ENCODE peak calls at places on chromosomes 13 and 19, in seven cellular contexts. One of them, this sample, is unnamed.

GRCh38 chr13:48230541-48230940 is 2.5 kb upstream of the ITM2B start:
- DNase-seq in psoas muscle: no peak
- DNase-seq in tibial nerve: no peak
- DNase-seq in CD4-positive, alpha-beta T cell: no peak
- DNase-seq in dorsolateral prefrontal cortex: no peak
- DNase-seq in endothelial cell of umbilical vein: no peak
- DNase-seq in mammary epithelial cell: no peak
- DNase-seq in this sample: no peak

GRCh38 chr13:34011552-34012085 is 193.7 kb downstream of the RFC3 start:
- DNase-seq in psoas muscle: no peak
- DNase-seq in tibial nerve: no peak
- DNase-seq in CD4-positive, alpha-beta T cell: no peak
- DNase-seq in dorsolateral prefrontal cortex: no peak
- DNase-seq in endothelial cell of umbilical vein: no peak
- DNase-seq in mammary epithelial cell: no peak
- DNase-seq in this sample: no peak

GRCh38 chr13:32790731-32791130 is 204.5 kb downstream of the PDS5B start:
- DNase-seq in psoas muscle: no peak
- DNase-seq in tibial nerve: no peak
- DNase-seq in CD4-positive, alpha-beta T cell: no peak
- DNase-seq in dorsolateral prefrontal cortex: no peak
- DNase-seq in endothelial cell of umbilical vein: no peak
- DNase-seq in mammary epithelial cell: no peak
- DNase-seq in this sample: no peak

GRCh38 chr13:114069376-114070097 is 62.9 kb downstream of the RASA3 start:
- DNase-seq in psoas muscle: no peak
- DNase-seq in tibial nerve: no peak
- DNase-seq in CD4-positive, alpha-beta T cell: no peak
- DNase-seq in dorsolateral prefrontal cortex: peak
- DNase-seq in endothelial cell of umbilical vein: no peak
- DNase-seq in mammary epithelial cell: no peak
- DNase-seq in this sample: no peak

GRCh38 chr13:109730832-109731335 is 55.5 kb downstream of the IRS2 start:
- DNase-seq in psoas muscle: no peak
- DNase-seq in tibial nerve: no peak
- DNase-seq in CD4-positive, alpha-beta T cell: no peak
- DNase-seq in dorsolateral prefrontal cortex: no peak
- DNase-seq in endothelial cell of umbilical vein: no peak
- DNase-seq in mammary epithelial cell: no peak
- DNase-seq in this sample: no peak

GRCh38 chr13:74136089-74136658 is 2.0 kb upstream of the KLF12 start:
- DNase-seq in psoas muscle: peak
- DNase-seq in tibial nerve: peak
- DNase-seq in CD4-positive, alpha-beta T cell: peak
- DNase-seq in dorsolateral prefrontal cortex: peak
- DNase-seq in endothelial cell of umbilical vein: peak
- DNase-seq in mammary epithelial cell: peak
- DNase-seq in this sample: peak

GRCh38 chr13:43787998-43788397 is 1.2 kb upstream of the ENOX1 start:
- DNase-seq in psoas muscle: no peak
- DNase-seq in tibial nerve: peak
- DNase-seq in CD4-positive, alpha-beta T cell: no peak
- DNase-seq in dorsolateral prefrontal cortex: no peak
- DNase-seq in endothelial cell of umbilical vein: peak
- DNase-seq in mammary epithelial cell: no peak
- DNase-seq in this sample: no peak

GRCh38 chr13:48505597-48506091 is 27.2 kb downstream of the RCBTB2 start:
- DNase-seq in psoas muscle: no peak
- DNase-seq in tibial nerve: peak
- DNase-seq in CD4-positive, alpha-beta T cell: peak
- DNase-seq in dorsolateral prefrontal cortex: no peak
- DNase-seq in endothelial cell of umbilical vein: no peak
- DNase-seq in mammary epithelial cell: peak
- DNase-seq in this sample: no peak

GRCh38 chr19:374183-374885 is 29.7 kb upstream of the MIER2 start:
- DNase-seq in psoas muscle: no peak
- DNase-seq in tibial nerve: no peak
- DNase-seq in CD4-positive, alpha-beta T cell: no peak
- DNase-seq in dorsolateral prefrontal cortex: no peak
- DNase-seq in endothelial cell of umbilical vein: no peak
- DNase-seq in mammary epithelial cell: peak
- DNase-seq in this sample: peak

GRCh38 chr13:51922771-51923480 is 61.2 kb downstream of the CCDC70 start:
- DNase-seq in psoas muscle: no peak
- DNase-seq in tibial nerve: no peak
- DNase-seq in CD4-positive, alpha-beta T cell: no peak
- DNase-seq in dorsolateral prefrontal cortex: no peak
- DNase-seq in endothelial cell of umbilical vein: no peak
- DNase-seq in mammary epithelial cell: no peak
- DNase-seq in this sample: no peak

DNA sequence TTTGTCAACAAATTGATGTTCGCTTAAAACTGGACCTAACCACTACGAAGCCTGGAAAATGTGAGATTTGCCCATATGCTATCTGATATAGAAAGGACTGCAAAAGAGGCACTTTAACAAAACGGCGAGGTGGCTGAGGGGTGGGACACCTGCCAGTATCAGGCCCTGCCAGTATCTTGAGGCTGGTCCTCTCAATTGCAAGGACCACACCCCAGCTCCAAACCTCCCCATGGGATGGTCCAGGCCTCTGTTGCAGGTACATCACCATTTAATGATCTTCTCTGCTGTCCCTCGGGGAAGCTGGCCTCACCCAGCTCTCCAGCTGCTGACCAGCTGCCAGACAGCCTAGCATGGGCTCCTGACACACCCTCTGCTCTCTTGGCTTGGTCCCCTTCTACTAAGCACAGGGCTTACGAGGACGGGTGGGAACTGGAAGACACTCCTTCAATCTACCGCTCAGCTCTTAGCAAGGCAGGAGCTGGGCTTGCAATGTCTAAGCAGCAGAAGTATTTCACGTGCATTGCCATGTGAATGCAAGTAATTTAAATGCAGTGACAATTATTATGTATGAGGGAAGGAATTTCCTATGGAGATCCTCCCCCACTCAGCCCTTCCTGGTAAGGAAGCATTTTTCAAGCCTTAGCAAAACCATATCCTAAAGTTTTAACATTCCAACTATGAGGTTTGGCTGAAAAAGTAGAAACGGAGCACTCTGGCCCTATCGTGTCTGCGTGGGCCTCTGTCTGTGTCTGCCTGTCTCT is 63.9 kb downstream of the LATS2 start:
- DNase-seq in psoas muscle: peak
- DNase-seq in tibial nerve: no peak
- DNase-seq in CD4-positive, alpha-beta T cell: no peak
- DNase-seq in dorsolateral prefrontal cortex: no peak
- DNase-seq in endothelial cell of umbilical vein: peak
- DNase-seq in mammary epithelial cell: peak
- DNase-seq in this sample: no peak
- H3K27ac ChIP-seq in psoas muscle: peak
- H3K27ac ChIP-seq in tibial nerve: peak
- H3K27ac ChIP-seq in CD4-positive, alpha-beta T cell: no peak
- H3K27ac ChIP-seq in dorsolateral prefrontal cortex: no peak
- H3K27ac ChIP-seq in endothelial cell of umbilical vein: peak
- H3K27ac ChIP-seq in mammary epithelial cell: peak
- H3K27ac ChIP-seq in this sample: peak

DNA sequence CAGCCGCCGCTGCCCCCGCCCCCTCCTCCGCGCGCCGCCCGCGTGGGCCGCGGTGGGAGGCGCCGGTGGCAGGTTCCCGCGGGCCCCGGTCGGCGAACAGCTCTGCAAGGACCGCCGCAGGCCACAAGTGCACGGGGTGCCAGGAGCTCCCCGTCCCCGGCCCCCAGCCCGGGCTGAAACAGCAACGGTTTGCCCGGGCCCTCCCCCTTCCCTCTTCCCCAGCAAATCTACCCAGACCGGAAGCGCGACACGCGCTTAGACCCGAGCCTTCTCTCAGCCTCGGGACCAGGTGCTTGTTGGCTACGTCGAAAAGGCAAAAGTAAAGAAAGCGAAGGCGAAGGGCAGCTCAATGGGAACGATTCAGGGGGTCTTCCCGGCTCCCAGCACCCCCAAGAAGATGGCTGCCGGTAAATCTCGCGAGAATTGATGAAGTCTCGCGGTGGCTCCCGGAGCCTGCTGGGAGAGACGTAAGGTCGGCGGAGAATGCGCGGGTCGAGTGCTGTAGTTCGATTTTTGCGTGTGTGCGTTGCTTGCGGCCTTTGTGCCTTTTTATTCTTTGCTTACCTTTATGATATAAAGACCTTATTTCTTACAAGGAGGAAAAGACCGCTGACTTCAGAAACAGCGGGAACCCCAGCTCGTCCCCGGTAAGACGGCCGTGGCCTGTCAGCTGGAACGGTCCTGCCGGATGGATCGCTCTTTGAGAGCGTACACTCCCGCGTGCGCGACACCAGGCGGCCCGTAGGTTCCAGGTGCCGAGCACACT is at the start of gene RBM26:
- DNase-seq in psoas muscle: peak
- DNase-seq in tibial nerve: peak
- DNase-seq in CD4-positive, alpha-beta T cell: peak
- DNase-seq in dorsolateral prefrontal cortex: peak
- DNase-seq in endothelial cell of umbilical vein: peak
- DNase-seq in mammary epithelial cell: peak
- DNase-seq in this sample: peak
- TF ChIP-seq CTCF in psoas muscle: peak
- TF ChIP-seq CTCF in tibial nerve: peak
- TF ChIP-seq CTCF in CD4-positive, alpha-beta T cell: no peak
- TF ChIP-seq CTCF in dorsolateral prefrontal cortex: no peak
- TF ChIP-seq CTCF in endothelial cell of umbilical vein: no peak
- TF ChIP-seq CTCF in mammary epithelial cell: peak
- TF ChIP-seq CTCF in this sample: no peak

DNA sequence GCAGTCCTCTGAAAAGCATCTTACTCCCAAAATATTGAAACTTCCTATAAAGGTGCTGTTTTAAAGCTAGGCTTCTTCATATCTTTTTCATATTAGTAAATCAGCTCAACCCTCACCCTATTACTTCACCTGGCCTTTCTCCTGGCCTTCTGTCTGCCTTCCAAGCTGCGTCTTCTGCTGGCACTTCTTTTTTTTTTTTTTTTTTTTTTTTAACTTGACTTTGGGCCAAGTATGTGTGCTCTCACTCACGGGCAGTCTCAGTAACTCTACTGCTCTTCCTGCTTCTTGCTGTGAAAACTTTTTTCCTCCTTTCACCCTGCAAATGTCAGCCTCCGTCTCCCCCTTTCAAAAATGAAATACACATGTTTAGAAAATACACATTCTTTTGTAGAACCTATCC is 41.2 kb upstream of the KCTD4 start:
- DNase-seq in psoas muscle: no peak
- DNase-seq in tibial nerve: no peak
- DNase-seq in CD4-positive, alpha-beta T cell: no peak
- DNase-seq in dorsolateral prefrontal cortex: no peak
- DNase-seq in endothelial cell of umbilical vein: peak
- DNase-seq in mammary epithelial cell: peak
- DNase-seq in this sample: peak
- H3K27ac ChIP-seq in psoas muscle: peak
- H3K27ac ChIP-seq in tibial nerve: peak
- H3K27ac ChIP-seq in CD4-positive, alpha-beta T cell: no peak
- H3K27ac ChIP-seq in dorsolateral prefrontal cortex: no peak
- H3K27ac ChIP-seq in endothelial cell of umbilical vein: no peak
- H3K27ac ChIP-seq in mammary epithelial cell: peak
- H3K27ac ChIP-seq in this sample: no peak

DNA sequence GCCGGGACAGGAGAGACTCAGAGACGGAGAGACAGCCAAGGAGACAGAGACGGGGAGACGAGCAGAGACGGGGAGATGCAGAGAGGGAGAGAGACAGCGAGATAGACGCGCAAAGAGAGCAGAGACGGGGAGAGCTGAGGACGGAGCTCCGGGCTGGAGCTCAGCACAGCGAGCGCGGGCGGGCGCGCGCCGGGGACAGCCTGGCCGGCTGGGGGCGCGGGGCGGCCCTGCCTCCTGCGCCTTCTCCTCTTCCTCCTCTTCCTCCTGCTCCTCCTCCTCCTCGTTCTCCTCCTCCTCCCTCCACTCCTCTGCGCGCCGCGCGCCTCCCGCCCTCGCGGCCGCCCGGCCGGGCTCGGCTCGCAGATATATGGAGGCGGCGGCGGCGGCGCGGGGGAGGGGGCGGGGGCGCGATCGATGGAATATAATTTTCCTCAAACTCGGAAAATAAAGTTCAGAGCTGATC is at the start of gene ERFL:
- DNase-seq in psoas muscle: no peak
- DNase-seq in tibial nerve: no peak
- DNase-seq in CD4-positive, alpha-beta T cell: no peak
- DNase-seq in dorsolateral prefrontal cortex: no peak
- DNase-seq in endothelial cell of umbilical vein: no peak
- DNase-seq in mammary epithelial cell: no peak
- DNase-seq in this sample: no peak
- TF ChIP-seq CTCF in psoas muscle: no peak
- TF ChIP-seq CTCF in tibial nerve: no peak
- TF ChIP-seq CTCF in CD4-positive, alpha-beta T cell: no peak
- TF ChIP-seq CTCF in dorsolateral prefrontal cortex: no peak
- TF ChIP-seq CTCF in endothelial cell of umbilical vein: no peak
- TF ChIP-seq CTCF in mammary epithelial cell: no peak
- TF ChIP-seq CTCF in this sample: no peak